ENCODE peak calls at places on chromosomes 6 and 20, in eight cellular contexts. One of them, this sample, is unnamed.

GRCh38 chr6:13360671-13361540 is 32.6 kb upstream of the TBC1D7 start:
- DNase-seq in hepatocyte: no peak
- DNase-seq in activated CD4-positive, alpha-beta T cell treated with anti-CD3 and anti-CD28 coated beads for 1 hour: no peak
- DNase-seq in uterus: no peak
- DNase-seq in AML-193: peak; percentile 71
- DNase-seq in tibial artery: no peak
- DNase-seq in omental fat pad: no peak
- DNase-seq in amygdala: no peak
- DNase-seq in this sample: no peak

GRCh38 chr6:47064274-47064673 is 22.1 kb upstream of the ADGRF1 start:
- DNase-seq in hepatocyte: no peak
- DNase-seq in tibial artery: no peak
- DNase-seq in amygdala: no peak
- DNase-seq in AML-193: no peak
- DNase-seq in omental fat pad: no peak
- DNase-seq in activated CD4-positive, alpha-beta T cell treated with anti-CD3 and anti-CD28 coated beads for 1 hour: no peak
- DNase-seq in uterus: no peak
- DNase-seq in this sample: peak; percentile 62

GRCh38 chr20:8829232-8829631 is 239.7 kb upstream of the PLCB4 start:
- DNase-seq in amygdala: no peak
- DNase-seq in activated CD4-positive, alpha-beta T cell treated with anti-CD3 and anti-CD28 coated beads for 1 hour: no peak
- DNase-seq in uterus: no peak
- DNase-seq in omental fat pad: no peak
- DNase-seq in tibial artery: no peak
- DNase-seq in hepatocyte: no peak
- DNase-seq in AML-193: no peak
- DNase-seq in this sample: no peak

GRCh38 chr6:112218563-112218962 is 35.8 kb downstream of the LAMA4 start:
- DNase-seq in activated CD4-positive, alpha-beta T cell treated with anti-CD3 and anti-CD28 coated beads for 1 hour: no peak
- DNase-seq in uterus: peak; percentile 80
- DNase-seq in omental fat pad: no peak
- DNase-seq in amygdala: no peak
- DNase-seq in tibial artery: no peak
- DNase-seq in hepatocyte: no peak
- DNase-seq in AML-193: no peak
- DNase-seq in this sample: no peak

GRCh38 chr6:54112171-54112650 is 968 bp downstream of the MLIP start:
- DNase-seq in omental fat pad: no peak
- DNase-seq in tibial artery: no peak
- DNase-seq in amygdala: no peak
- DNase-seq in hepatocyte: no peak
- DNase-seq in AML-193: no peak
- DNase-seq in activated CD4-positive, alpha-beta T cell treated with anti-CD3 and anti-CD28 coated beads for 1 hour: no peak
- DNase-seq in uterus: no peak
- DNase-seq in this sample: no peak

GRCh38 chr20:9022361-9022760 is 46.5 kb upstream of the PLCB4 start:
- DNase-seq in AML-193: no peak
- DNase-seq in hepatocyte: no peak
- DNase-seq in omental fat pad: no peak
- DNase-seq in activated CD4-positive, alpha-beta T cell treated with anti-CD3 and anti-CD28 coated beads for 1 hour: no peak
- DNase-seq in uterus: no peak
- DNase-seq in tibial artery: no peak
- DNase-seq in amygdala: no peak
- DNase-seq in this sample: no peak

GRCh38 chr20:46027245-46027853 is 1.7 kb upstream of the SLC12A5 start:
- DNase-seq in amygdala: peak; percentile 17
- DNase-seq in hepatocyte: peak; percentile 87
- DNase-seq in activated CD4-positive, alpha-beta T cell treated with anti-CD3 and anti-CD28 coated beads for 1 hour: no peak
- DNase-seq in AML-193: peak; percentile 31
- DNase-seq in omental fat pad: no peak
- DNase-seq in tibial artery: peak; percentile 43
- DNase-seq in uterus: no peak
- DNase-seq in this sample: peak; percentile 73

GRCh38 chr6:5260111-5260620 is 584 bp downstream of the LYRM4 start:
- DNase-seq in tibial artery: peak; percentile 27
- DNase-seq in omental fat pad: no peak
- DNase-seq in uterus: no peak
- DNase-seq in AML-193: peak; percentile 81
- DNase-seq in activated CD4-positive, alpha-beta T cell treated with anti-CD3 and anti-CD28 coated beads for 1 hour: peak; percentile 66
- DNase-seq in hepatocyte: peak; percentile 79
- DNase-seq in amygdala: peak; percentile 73
- DNase-seq in this sample: peak; percentile 86

GRCh38 chr20:44592366-44592765 is 10.0 kb downstream of the PKIG start:
- DNase-seq in uterus: no peak
- DNase-seq in tibial artery: no peak
- DNase-seq in AML-193: no peak
- DNase-seq in amygdala: no peak
- DNase-seq in activated CD4-positive, alpha-beta T cell treated with anti-CD3 and anti-CD28 coated beads for 1 hour: no peak
- DNase-seq in hepatocyte: no peak
- DNase-seq in omental fat pad: peak; percentile 9
- DNase-seq in this sample: no peak

GRCh38 chr6:5435449-5435848 is 174.1 kb downstream of the FARS2 start:
- DNase-seq in omental fat pad: no peak
- DNase-seq in tibial artery: no peak
- DNase-seq in AML-193: no peak
- DNase-seq in activated CD4-positive, alpha-beta T cell treated with anti-CD3 and anti-CD28 coated beads for 1 hour: no peak
- DNase-seq in uterus: no peak
- DNase-seq in amygdala: no peak
- DNase-seq in hepatocyte: no peak
- DNase-seq in this sample: no peak

GRCh38 chr6:152952866-152953509 is 29.9 kb downstream of the FBXO5 start:
- DNase-seq in tibial artery: no peak
- DNase-seq in activated CD4-positive, alpha-beta T cell treated with anti-CD3 and anti-CD28 coated beads for 1 hour: no peak
- DNase-seq in hepatocyte: peak; percentile 26
- DNase-seq in omental fat pad: no peak
- DNase-seq in uterus: no peak
- DNase-seq in amygdala: no peak
- DNase-seq in AML-193: peak; percentile 66
- DNase-seq in this sample: peak; percentile 54

GRCh38 chr6:163474581-163474980 is 60.1 kb downstream of the QKI start:
- DNase-seq in amygdala: no peak
- DNase-seq in AML-193: no peak
- DNase-seq in uterus: no peak
- DNase-seq in tibial artery: no peak
- DNase-seq in activated CD4-positive, alpha-beta T cell treated with anti-CD3 and anti-CD28 coated beads for 1 hour: no peak
- DNase-seq in omental fat pad: no peak
- DNase-seq in hepatocyte: no peak
- DNase-seq in this sample: no peak

This sample was measured in epithelial cell of esophagus.